ENCODE peak calls at places on chromosomes 5 and 9, in four cellular contexts. S is HFFc6; W is stimulated activated CD4-positive, alpha-beta T cell treated with anti-CD3 and anti-CD28 coated beads, Interleukin-2, amount 100 ng/mL, for 48 hours; F is activated gamma-delta T cell. I is an unnamed sample.

GRCh38 chr5:138952962-138953361 is 77.8 kb upstream of the LRRTM2 start:
- DNase-seq in W (no peak), F (no peak), S (no peak), I (peak)

GRCh38 chr9:108885643-108886348 is 23.7 kb downstream of the ACTL7A start:
- DNase-seq in S (peak), F (no peak), W (peak), I (no peak)

GRCh38 chr5:148805323-148806290 is 20.8 kb upstream of the ADRB2 start:
- DNase-seq in S (no peak), W (no peak), F (no peak), I (peak)

GRCh38 chr5:145360936-145361335 is 474.2 kb downstream of the PRELID2 start:
- DNase-seq in S (no peak), F (no peak), W (no peak), I (no peak)

GRCh38 chr9:116193636-116194035 is 40.0 kb downstream of the PAPPA start:
- DNase-seq in W (no peak), F (no peak), S (peak), I (no peak)

GRCh38 chr5:144237851-144238250 is 67.2 kb downstream of the KCTD16 start:
- DNase-seq in F (no peak), W (no peak), S (peak), I (no peak)

GRCh38 chr5:174146556-174146955 is 101.0 kb downstream of the NSG2 start:
- DNase-seq in S (no peak), W (no peak), F (no peak), I (no peak)

GRCh38 chr5:52491829-52492217 is 295.9 kb upstream of the ITGA1 start:
- DNase-seq in W (no peak), S (no peak), F (no peak), I (no peak)

GRCh38 chr5:149001154-149001553 is 61.7 kb downstream of the SH3TC2 start:
- DNase-seq in W (no peak), F (no peak), S (no peak), I (no peak)

GRCh38 chr9:22278426-22278825 is 168.2 kb upstream of the DMRTA1 start:
- DNase-seq in S (peak), W (no peak), F (no peak), I (no peak)

GRCh38 chr5:82160948-82161347 is 117.2 kb downstream of the RPS23 start:
- DNase-seq in W (no peak), F (no peak), S (peak), I (no peak)

GRCh38 chr5:140881889-140882590 is at the start of gene PCDHA13:
- DNase-seq in W (no peak), S (no peak), F (no peak), I (no peak)

GRCh38 chr9:133895335-133895734 is 96.8 kb downstream of the VAV2 start:
- DNase-seq in W (no peak), S (no peak), F (no peak), I (no peak)

GRCh38 chr5:59039296-59040006 is 456.6 kb downstream of the RAB3C start:
- DNase-seq in F (peak), W (peak), S (peak), I (peak)

GRCh38 chr5:56746553-56746952 is 68.8 kb upstream of the MAP3K1 start:
- DNase-seq in F (no peak), S (no peak), W (no peak), I (no peak)

GRCh38 chr9:124513374-124513994 is 6.3 kb upstream of the NR5A1 start:
- DNase-seq in W (no peak), F (no peak), S (no peak), I (no peak)

GRCh38 chr5:146369691-146370090 is 31.1 kb downstream of the POU4F3 start:
- DNase-seq in F (no peak), S (peak), W (no peak), I (no peak)

GRCh38 chr5:132380741-132381140 is 11.2 kb downstream of the SLC22A5 start:
- DNase-seq in S (no peak), W (no peak), F (no peak), I (no peak)

GRCh38 chr5:154696891-154697290 is 58.3 kb upstream of the LARP1 start:
- DNase-seq in F (no peak), S (no peak), W (no peak), I (no peak)

GRCh38 chr5:43245724-43246385 is 53.8 kb downstream of the NIM1K start:
- DNase-seq in W (no peak), F (no peak), S (no peak), I (no peak)

GRCh38 chr9:120395374-120395773 is 184.6 kb downstream of the CDK5RAP2 start:
- DNase-seq in S (no peak), W (no peak), F (no peak), I (no peak)

GRCh38 chr9:18720691-18721090 is 246.7 kb downstream of the ADAMTSL1 start:
- DNase-seq in W (no peak), F (no peak), S (no peak), I (no peak)

I was measured in gastrocnemius medialis.